ENCODE peak calls at places on chromosomes 4 and X, in nine cellular contexts. V is vagina; X is PC-3; H is fibroblast of lung; D is CD4-positive, alpha-beta T cell; L is fibroblast of pulmonary artery; F is A549; W is B cell; K is uterus. Y is an unnamed sample.
A peak's percentile ranks its signal among the peaks of the same experiment; 100 is the strongest.

GRCh38 chr4:88215351-88215750 is 56.9 kb upstream of the ABCG2 start:
- DNase-seq in V (no peak), X (no peak), H (no peak), D (no peak), L (no peak), F (no peak), W (no peak), K (no peak), Y (no peak)

GRCh38 chr4:33111106-33111505 is 2390.9 kb downstream of the PCDH7 start:
- DNase-seq in V (no peak), X (no peak), H (no peak), D (no peak), L (peak; percentile 42), F (no peak), W (no peak), K (no peak), Y (no peak)

GRCh38 chr4:123980736-123981285 is 584.2 kb downstream of the SPRY1 start:
- DNase-seq in V (no peak), X (no peak), H (no peak), D (no peak), L (peak; percentile 81), F (no peak), W (no peak), K (no peak), Y (no peak)

GRCh38 chr4:2824329-2825183 is 19.1 kb upstream of the ADD1 start:
- DNase-seq in V (no peak), X (no peak), H (no peak), D (no peak), L (no peak), F (no peak), W (no peak), K (no peak), Y (no peak)

GRCh38 chr4:135672202-135672601 is 1470.6 kb upstream of the PABPC4L start:
- DNase-seq in V (no peak), X (no peak), H (no peak), D (no peak), L (no peak), F (no peak), W (no peak), K (no peak), Y (no peak)

GRCh38 chr4:174156239-174156826 is 127.1 kb downstream of the FBXO8 start:
- DNase-seq in V (no peak), X (peak; percentile 49), H (peak; percentile 78), D (no peak), L (peak; percentile 81), F (peak; percentile 13), W (peak; percentile 11), K (no peak), Y (peak; percentile 0)

GRCh38 chrX:107450823-107451509 is 1.5 kb downstream of the FRMPD3 start:
- DNase-seq in V (no peak), X (no peak), H (no peak), D (no peak), L (no peak), F (peak; percentile 16), W (peak; percentile 36), K (no peak), Y (no peak)

GRCh38 chrX:28042826-28043564 is 61.7 kb upstream of the DCAF8L1 start:
- DNase-seq in V (no peak), X (no peak), H (no peak), D (no peak), L (no peak), F (no peak), W (no peak), K (no peak), Y (no peak)

GRCh38 chrX:1006156-1006730 is 206.2 kb downstream of the CRLF2 start:
- DNase-seq in V (no peak), X (no peak), H (no peak), D (no peak), L (no peak), F (no peak), W (no peak), K (no peak), Y (no peak)

GRCh38 chrX:134717698-134718328 is 59.5 kb upstream of the PLAC1 start:
- DNase-seq in V (no peak), X (peak; percentile 53), H (no peak), D (no peak), L (peak; percentile 48), F (peak; percentile 30), W (no peak), K (no peak), Y (no peak)

GRCh38 chrX:69428216-69428615 is 75.9 kb upstream of the NALF2 start:
- DNase-seq in V (no peak), X (no peak), H (no peak), D (no peak), L (no peak), F (no peak), W (no peak), K (no peak), Y (no peak)

GRCh38 chr4:119207051-119207450 is 5.5 kb upstream of the USP53 start:
- DNase-seq in V (no peak), X (no peak), H (peak; percentile 36), D (no peak), L (peak; percentile 76), F (no peak), W (no peak), K (no peak), Y (peak; percentile 16)

GRCh38 chr4:164876680-164877324 is at the start of gene APELA:
- DNase-seq in V (no peak), X (peak; percentile 6), H (no peak), D (no peak), L (no peak), F (no peak), W (no peak), K (no peak), Y (no peak)

GRCh38 chr4:64777286-64777685 is 368.0 kb upstream of the TECRL start:
- DNase-seq in V (no peak), X (peak; percentile 7), H (no peak), D (no peak), L (no peak), F (no peak), W (no peak), K (no peak), Y (no peak)

GRCh38 chr4:86043755-86044592 is 315.9 kb downstream of the MAPK10 start:
- DNase-seq in V (no peak), X (peak; percentile 72), H (peak; percentile 68), D (no peak), L (peak; percentile 81), F (peak; percentile 6), W (peak; percentile 68), K (peak; percentile 28), Y (peak; percentile 18)

GRCh38 chr4:174084542-174084941 is 198.9 kb downstream of the FBXO8 start:
- DNase-seq in V (no peak), X (no peak), H (no peak), D (no peak), L (peak; percentile 77), F (no peak), W (no peak), K (no peak), Y (no peak)

GRCh38 chr4:73883306-73883705 is 14.1 kb downstream of the CXCL1 start:
- DNase-seq in V (no peak), X (peak; percentile 84), H (peak; percentile 43), D (no peak), L (peak; percentile 53), F (no peak), W (no peak), K (no peak), Y (no peak)

GRCh38 chrX:48972214-48973164 is 845 bp upstream of the KCND1 start:
- DNase-seq in V (no peak), X (peak; percentile 55), H (peak; percentile 57), D (peak; percentile 14), L (peak; percentile 57), F (peak; percentile 54), W (peak; percentile 47), K (peak; percentile 38), Y (no peak)

GRCh38 chr4:103118171-103118570 is 18.5 kb upstream of the BDH2 start:
- DNase-seq in V (no peak), X (no peak), H (peak; percentile 51), D (no peak), L (no peak), F (no peak), W (no peak), K (no peak), Y (no peak)
- TF ChIP-seq CTCF in V (no peak), X (no peak), H (no peak), D (no peak), L (no peak), F (no peak), W (no peak), K (no peak), Y (no peak)

GRCh38 chr4:185017964-185018772 is at the start of gene HELT:
- DNase-seq in V (no peak), X (no peak), H (no peak), D (no peak), L (no peak), F (no peak), W (no peak), K (no peak), Y (no peak)

GRCh38 chr4:185016101-185016940 is 2.0 kb upstream of the HELT start:
- DNase-seq in V (no peak), X (no peak), H (no peak), D (no peak), L (no peak), F (no peak), W (no peak), K (no peak), Y (no peak)

GRCh38 chr4:185016946-185017797 is 1.1 kb upstream of the HELT start:
- DNase-seq in V (no peak), X (no peak), H (peak; percentile 40), D (no peak), L (peak; percentile 20), F (no peak), W (no peak), K (no peak), Y (no peak)

GRCh38 chr4:185013715-185014114 is 4.6 kb upstream of the HELT start:
- DNase-seq in V (no peak), X (no peak), H (no peak), D (no peak), L (no peak), F (no peak), W (no peak), K (no peak), Y (no peak)

DNA sequence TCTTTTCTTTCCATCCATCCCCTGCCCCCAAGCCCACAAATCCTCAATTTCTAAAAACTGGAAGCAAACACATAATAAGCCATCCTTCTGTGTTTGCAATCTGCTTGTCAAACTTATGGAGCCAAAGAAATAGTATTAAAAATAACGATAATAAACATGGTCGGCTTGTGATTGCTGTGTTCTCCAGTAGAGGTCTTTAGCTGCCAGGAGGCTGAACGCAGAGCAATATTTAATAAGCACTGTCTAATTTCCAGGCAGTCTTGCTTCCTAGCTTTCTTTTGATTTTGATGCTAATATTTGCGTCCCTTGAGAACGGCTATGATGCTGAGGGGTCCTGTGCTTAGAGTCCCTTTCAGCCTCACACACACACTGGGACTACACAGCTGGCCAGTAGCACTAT is 3.2 kb upstream of the HELT start:
- DNase-seq in V (no peak), X (no peak), H (peak; percentile 44), D (no peak), L (peak; percentile 18), F (no peak), W (no peak), K (no peak), Y (no peak)
- TF ChIP-seq CTCF in V (no peak), X (no peak), H (peak; percentile 41), D (no peak), L (peak; percentile 13), F (no peak), W (no peak), K (no peak), Y (no peak)

GRCh38 chr4:25234390-25235367 is 846 bp downstream of the PI4K2B start:
- DNase-seq in V (no peak), X (peak; percentile 78), H (peak; percentile 88), D (peak; percentile 14), L (peak; percentile 89), F (peak; percentile 49), W (peak; percentile 75), K (peak; percentile 38), Y (peak; percentile 42)
- TF ChIP-seq CTCF in V (peak; percentile 2), X (peak; percentile 53), H (peak; percentile 57), D (peak; percentile 70), L (peak; percentile 60), F (peak; percentile 11), W (peak; percentile 59), K (peak; percentile 59), Y (peak; percentile 54)

GRCh38 chr4:53497446-53498069 is 93.7 kb downstream of the LNX1 start:
- DNase-seq in V (no peak), X (no peak), H (peak; percentile 57), D (no peak), L (peak; percentile 78), F (no peak), W (no peak), K (peak; percentile 47), Y (peak; percentile 64)
- TF ChIP-seq CTCF in V (no peak), X (no peak), H (peak; percentile 35), D (no peak), L (peak; percentile 22), F (no peak), W (no peak), K (peak; percentile 14), Y (peak; percentile 40)